ENCODE peak calls at places on chromosomes 5 and 9, in seven cellular contexts. C is ovary; M is CD8-positive, alpha-beta memory T cell; V is body of pancreas; O is tibial nerve; J is A549; K is heart right ventricle. Z is an unnamed sample.
A peak's percentile ranks its signal among the peaks of the same experiment; 100 is the strongest.

GRCh38 chr5:114101153-114101552 is 260.7 kb upstream of the KCNN2 start:
- DNase-seq in C (no peak), M (no peak), V (peak; percentile 73), O (no peak), J (peak; percentile 34), K (no peak), Z (no peak)

GRCh38 chr5:68995847-68996204 is 98.0 kb upstream of the SLC30A5 start:
- DNase-seq in C (no peak), M (no peak), V (no peak), O (no peak), J (no peak), K (no peak), Z (no peak)

GRCh38 chr5:179868541-179868940 is 9.9 kb upstream of the MRNIP start:
- DNase-seq in C (no peak), M (no peak), V (no peak), O (no peak), J (no peak), K (no peak), Z (no peak)

GRCh38 chr9:94140791-94141790 is 56.8 kb downstream of the PTPDC1 start:
- DNase-seq in C (no peak), M (no peak), V (no peak), O (no peak), J (no peak), K (no peak), Z (no peak)

GRCh38 chr9:13395086-13395485 is 115.6 kb upstream of the MPDZ start:
- DNase-seq in C (no peak), M (no peak), V (no peak), O (no peak), J (no peak), K (no peak), Z (no peak)

GRCh38 chr9:134811673-134812668 is 68.6 kb upstream of the FCN2 start:
- DNase-seq in C (no peak), M (no peak), V (no peak), O (no peak), J (no peak), K (no peak), Z (no peak)

GRCh38 chr5:102760815-102761214 is 5.7 kb downstream of the PAM start:
- DNase-seq in C (no peak), M (no peak), V (no peak), O (no peak), J (no peak), K (no peak), Z (no peak)

GRCh38 chr5:72156921-72157320 is 49.6 kb downstream of the MAP1B start:
- DNase-seq in C (no peak), M (no peak), V (no peak), O (no peak), J (no peak), K (no peak), Z (no peak)

GRCh38 chr5:84437673-84438315 is 53.1 kb upstream of the EDIL3 start:
- DNase-seq in C (no peak), M (no peak), V (no peak), O (no peak), J (peak; percentile 8), K (no peak), Z (no peak)

GRCh38 chr5:146860213-146860891 is 18.2 kb downstream of the PPP2R2B start:
- DNase-seq in C (no peak), M (no peak), V (no peak), O (no peak), J (no peak), K (no peak), Z (no peak)

GRCh38 chr9:93266521-93267001 is 82.6 kb downstream of the WNK2 start:
- DNase-seq in C (no peak), M (no peak), V (no peak), O (no peak), J (no peak), K (no peak), Z (peak; percentile 27)

GRCh38 chr5:160555836-160556660 is 134.4 kb downstream of the PTTG1 start:
- DNase-seq in C (no peak), M (no peak), V (no peak), O (no peak), J (no peak), K (no peak), Z (no peak)

GRCh38 chr5:168301593-168302388 is 10.3 kb downstream of the WWC1 start:
- DNase-seq in C (no peak), M (no peak), V (peak; percentile 72), O (no peak), J (peak; percentile 91), K (no peak), Z (no peak)

GRCh38 chr5:174573210-174574014 is 151.0 kb upstream of the MSX2 start:
- DNase-seq in C (no peak), M (no peak), V (no peak), O (no peak), J (no peak), K (no peak), Z (no peak)

GRCh38 chr5:132086277-132086794 is 12.7 kb downstream of the CSF2 start:
- DNase-seq in C (no peak), M (no peak), V (peak; percentile 55), O (no peak), J (peak; percentile 30), K (peak; percentile 67), Z (peak; percentile 68)

GRCh38 chr5:139358064-139358463 is 16.4 kb downstream of the PAIP2 start:
- DNase-seq in C (no peak), M (no peak), V (no peak), O (no peak), J (no peak), K (no peak), Z (no peak)

GRCh38 chr9:26508897-26509296 is 383.7 kb downstream of the CAAP1 start:
- DNase-seq in C (no peak), M (no peak), V (no peak), O (no peak), J (no peak), K (no peak), Z (no peak)

DNA sequence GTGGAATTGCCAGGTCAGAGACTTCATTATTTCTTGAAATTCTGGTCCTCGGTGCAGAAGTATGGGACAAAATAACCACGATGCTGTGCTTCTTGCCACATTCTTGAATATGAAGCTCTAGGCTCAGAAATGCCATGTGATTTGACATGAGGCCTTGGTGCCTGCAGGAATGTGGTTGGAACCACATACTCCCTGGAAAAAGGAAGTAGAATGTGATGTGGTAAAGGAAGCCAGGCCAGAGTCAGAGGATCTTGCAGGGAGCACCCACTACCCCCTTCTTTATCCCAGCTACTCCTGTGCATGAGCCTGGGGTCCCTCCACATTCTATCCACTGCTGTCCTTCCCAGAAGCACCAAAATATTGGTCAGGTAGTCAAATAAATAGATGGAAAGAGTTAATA is 80.9 kb downstream of the FOXD1 start:
- DNase-seq in C (no peak), M (no peak), V (no peak), O (no peak), J (no peak), K (no peak), Z (no peak)
- H3K4me1 ChIP-seq in C (no peaks in the 10 kb centered on the region), M (no peaks in the 10 kb centered on the region), V (no peaks in the 10 kb centered on the region), O (peaks cover 12% of the 10 kb centered on the region), J (peaks cover 49% of the 10 kb centered on the region), K (no peaks in the 10 kb centered on the region), Z (no peaks in the 10 kb centered on the region)

DNA sequence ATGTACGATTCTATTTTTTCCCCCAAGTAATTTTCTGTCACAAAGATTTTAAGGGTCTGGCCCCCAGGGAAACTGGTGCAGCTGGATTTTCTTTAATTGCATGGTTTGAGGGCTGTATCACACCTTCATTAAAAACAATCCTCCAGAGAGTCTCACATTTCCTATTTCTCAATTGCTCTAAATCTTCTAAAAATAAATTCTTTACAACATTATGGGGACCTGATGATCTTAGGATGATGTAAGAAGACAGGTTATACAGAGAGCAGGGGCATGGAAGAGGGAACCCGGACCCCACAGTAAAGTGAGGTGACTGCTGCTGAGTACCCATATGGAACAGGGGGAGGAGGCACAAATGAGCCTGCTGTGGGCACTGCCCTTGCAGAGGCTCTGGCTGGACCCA is 159.0 kb downstream of the ENTREP1 start:
- DNase-seq in C (no peak), M (no peak), V (no peak), O (no peak), J (no peak), K (no peak), Z (no peak)
- H3K4me3 ChIP-seq in C (no peak overlapping the region), M (no peak overlapping the region), V (no peak overlapping the region), O (no peak overlapping the region), J (no peak overlapping the region), K (no peak overlapping the region), Z (no peak overlapping the region)

GRCh38 chr9:36386396-36386795 is 13.7 kb downstream of the RNF38 start:
- DNase-seq in C (no peak), M (no peak), V (no peak), O (no peak), J (no peak), K (no peak), Z (no peak)
- H3K4me1 ChIP-seq in C (peaks cover 3% of the 10 kb centered on the region), M (peaks cover 40% of the 10 kb centered on the region), V (peaks cover 4% of the 10 kb centered on the region), O (peaks cover 65% of the 10 kb centered on the region), J (no peaks in the 10 kb centered on the region), K (peaks cover 12% of the 10 kb centered on the region), Z (peaks cover 50% of the 10 kb centered on the region)

GRCh38 chr5:1316941-1317340 is 22.1 kb upstream of the TERT start:
- DNase-seq in C (no peak), M (no peak), V (no peak), O (no peak), J (no peak), K (no peak), Z (no peak)
- H3K4me3 ChIP-seq in C (no peak overlapping the region), M (no peak overlapping the region), V (no peak overlapping the region), O (no peak overlapping the region), J (no peak overlapping the region), K (no peak overlapping the region), Z (no peak overlapping the region)